ENCODE peak calls at places on chromosomes 4 and X, in eight cellular contexts. J, E, Z, U, O, D, S and H are unnamed samples.

GRCh38 chrX:94743478-94743877 is 1069.5 kb downstream of the FAM133A start:
- DNase-seq in S (no peak), J (no peak), Z (no peak), D (no peak), O (no peak), E (no peak), U (no peak), H (no peak)

GRCh38 chrX:12901486-12901885 is 4.9 kb upstream of the TLR8 start:
- DNase-seq in D (peak), E (peak), J (peak), U (peak), S (no peak), O (no peak), Z (peak), H (peak)

GRCh38 chr4:113539408-113539807 is 222.1 kb downstream of the CAMK2D start:
- DNase-seq in S (no peak), E (no peak), U (no peak), J (no peak), D (no peak), Z (no peak), O (no peak), H (peak)

GRCh38 chrX:15680401-15680800 is 15.8 kb upstream of the CLTRN start:
- DNase-seq in J (no peak), D (no peak), O (no peak), U (no peak), S (no peak), E (no peak), Z (no peak), H (peak)

GRCh38 chrX:125101971-125102750 is 217.5 kb upstream of the TEX13C start:
- DNase-seq in O (no peak), E (no peak), U (peak), D (no peak), S (no peak), J (no peak), Z (no peak), H (no peak)

GRCh38 chr4:4416981-4417380 is 30.1 kb downstream of the NSG1 start:
- DNase-seq in U (no peak), O (peak), J (no peak), S (no peak), E (no peak), D (no peak), Z (no peak), H (no peak)

GRCh38 chrX:100995469-100995868 is 26.0 kb downstream of the ARL13A start:
- DNase-seq in O (no peak), U (no peak), Z (no peak), E (no peak), J (no peak), D (no peak), S (peak), H (peak)

GRCh38 chr4:169414913-169415312 is 144.2 kb upstream of the SH3RF1 start:
- DNase-seq in E (no peak), Z (no peak), D (no peak), J (no peak), S (no peak), U (no peak), O (no peak), H (no peak)

GRCh38 chr4:78688385-78688784 is 87.8 kb upstream of the BMP2K start:
- DNase-seq in U (no peak), D (no peak), S (no peak), J (no peak), O (no peak), E (no peak), Z (no peak), H (no peak)

GRCh38 chr4:110249687-110250387 is 51.4 kb upstream of the ELOVL6 start:
- DNase-seq in U (no peak), O (no peak), S (no peak), E (no peak), D (no peak), Z (no peak), J (no peak), H (peak)

GRCh38 chr4:156795727-156796126 is 175.9 kb downstream of the PDGFC start:
- DNase-seq in O (no peak), Z (no peak), U (no peak), D (no peak), E (no peak), S (no peak), J (no peak), H (no peak)

GRCh38 chr4:73904491-73904890 is 35.3 kb downstream of the CXCL1 start:
- DNase-seq in U (no peak), O (no peak), J (no peak), E (no peak), S (peak), Z (no peak), D (no peak), H (no peak)

GRCh38 chr4:73451404-73451803 is 15.4 kb downstream of the AFP start:
- DNase-seq in S (no peak), U (no peak), Z (no peak), J (no peak), E (no peak), O (no peak), D (no peak), H (no peak)